ENCODE peak calls at places on chromosomes 4 and X, in eight cellular contexts. O is heart right ventricle; X is tibial artery; H is fibroblast of the aortic adventitia; U is OCI-LY7; G is pancreas; C is IMR-90; V is CD4-positive, alpha-beta T cell. R is an unnamed sample.
A peak's percentile ranks its signal among the peaks of the same experiment; 100 is the strongest.

GRCh38 chr4:168528131-168528949 is 31.5 kb downstream of the PALLD start:
- DNase-seq in U (no peak), V (no peak), O (no peak), H (peak; percentile 25), X (no peak), C (peak; percentile 62), G (no peak), R (no peak)

GRCh38 chr4:169307581-169307980 is 36.8 kb upstream of the SH3RF1 start:
- DNase-seq in H (no peak), V (no peak), U (no peak), O (no peak), G (no peak), C (no peak), X (no peak), R (no peak)

GRCh38 chr4:10506077-10506476 is 48.9 kb upstream of the ZNF518B start:
- DNase-seq in H (no peak), O (no peak), U (peak; percentile 2), C (no peak), G (no peak), X (no peak), V (no peak), R (no peak)

GRCh38 chrX:118272237-118272636 is 73.7 kb upstream of the WDR44 start:
- DNase-seq in V (no peak), G (no peak), H (peak; percentile 12), C (peak; percentile 52), X (no peak), O (no peak), U (no peak), R (no peak)

GRCh38 chr4:175346381-175346780 is 428.2 kb downstream of the ADAM29 start:
- DNase-seq in X (no peak), U (no peak), O (no peak), H (no peak), G (no peak), V (no peak), C (no peak), R (no peak)

GRCh38 chrX:40736170-40736505 is 796 bp upstream of the MED14 start:
- DNase-seq in O (no peak), V (peak; percentile 4), C (no peak), G (no peak), U (peak; percentile 6), H (no peak), X (no peak), R (no peak)

GRCh38 chr4:10023050-10023419 is 1.7 kb upstream of the SLC2A9 start:
- DNase-seq in X (no peak), C (no peak), H (no peak), G (no peak), U (peak; percentile 10), V (no peak), O (no peak), R (no peak)

GRCh38 chrX:153488231-153488914 is 6.4 kb upstream of the BGN start:
- DNase-seq in X (peak; percentile 27), O (peak; percentile 47), C (peak; percentile 67), H (peak; percentile 58), U (no peak), V (no peak), G (no peak), R (no peak)

GRCh38 chrX:54921427-54922021 is 900 bp downstream of the TRO start:
- DNase-seq in H (peak; percentile 77), C (peak; percentile 72), O (peak; percentile 65), U (no peak), G (no peak), V (peak; percentile 44), X (peak; percentile 48), R (peak; percentile 19)

GRCh38 chr4:68951078-68951805 is at the start of gene UGT2A3:
- DNase-seq in X (no peak), G (peak; percentile 60), H (no peak), U (no peak), O (no peak), C (no peak), V (no peak), R (no peak)

GRCh38 chr4:108224628-108225053 is 55.9 kb upstream of the LEF1 start:
- DNase-seq in V (no peak), H (peak; percentile 22), G (no peak), X (no peak), C (peak; percentile 13), O (peak; percentile 9), U (no peak), R (no peak)

GRCh38 chrX:10325606-10326005 is 168.8 kb downstream of the CLCN4 start:
- DNase-seq in G (no peak), C (peak; percentile 62), U (no peak), X (no peak), H (peak; percentile 59), V (no peak), O (no peak), R (no peak)

GRCh38 chrX:48802813-48803261 is 970 bp downstream of the HDAC6 start:
- DNase-seq in C (no peak), G (no peak), U (no peak), X (no peak), O (no peak), V (no peak), H (no peak), R (no peak)

GRCh38 chr4:177948853-177949252 is 506.6 kb upstream of the AGA start:
- DNase-seq in X (no peak), V (no peak), U (no peak), G (no peak), H (no peak), O (no peak), C (no peak), R (no peak)

GRCh38 chr4:184369871-184370270 is 104.5 kb downstream of the IRF2 start:
- DNase-seq in V (no peak), U (no peak), O (no peak), H (no peak), C (no peak), G (no peak), X (no peak), R (no peak)

GRCh38 chr4:154732669-154733068 is 11.1 kb upstream of the LRAT start:
- DNase-seq in O (no peak), H (no peak), G (no peak), U (no peak), V (no peak), C (no peak), X (no peak), R (no peak)

DNA sequence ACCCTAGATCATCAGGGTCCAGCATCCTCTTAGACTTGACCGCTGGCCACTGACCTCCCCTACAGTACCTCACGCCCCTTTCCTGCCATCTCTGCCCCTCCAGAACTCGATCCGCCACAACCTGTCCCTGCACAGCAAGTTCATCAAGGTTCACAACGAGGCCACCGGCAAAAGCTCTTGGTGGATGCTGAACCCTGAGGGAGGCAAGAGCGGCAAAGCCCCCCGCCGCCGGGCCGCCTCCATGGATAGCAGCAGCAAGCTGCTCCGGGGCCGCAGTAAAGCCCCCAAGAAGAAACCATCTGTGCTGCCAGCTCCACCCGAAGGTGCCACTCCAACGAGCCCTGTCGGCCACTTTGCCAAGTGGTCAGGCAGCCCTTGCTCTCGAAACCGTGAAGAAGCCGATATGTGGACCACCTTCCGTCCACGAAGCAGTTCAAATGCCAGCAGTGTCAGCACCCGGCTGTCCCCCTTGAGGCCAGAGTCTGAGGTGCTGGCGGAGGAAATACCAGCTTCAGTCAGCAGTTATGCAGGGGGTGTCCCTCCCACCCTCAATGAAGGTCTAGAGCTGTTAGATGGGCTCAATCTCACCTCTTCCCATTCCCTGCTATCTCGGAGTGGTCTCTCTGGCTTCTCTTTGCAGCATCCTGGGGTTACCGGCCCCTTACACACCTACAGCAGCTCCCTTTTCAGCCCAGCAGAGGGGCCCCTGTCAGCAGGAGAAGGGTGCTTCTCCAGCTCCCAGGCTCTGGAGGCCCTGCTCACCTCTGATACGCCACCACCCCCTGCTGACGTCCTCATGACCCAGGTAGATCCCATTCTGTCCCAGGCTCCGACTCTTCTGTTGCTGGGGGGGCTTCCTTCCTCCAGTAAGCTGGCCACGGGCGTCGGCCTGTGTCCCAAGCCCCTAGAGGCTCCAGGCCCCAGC is 5.2 kb downstream of the FOXO4 start:
- DNase-seq in H (no peak), V (no peak), X (no peak), G (no peak), U (no peak), C (no peak), O (no peak), R (no peak)
- TF ChIP-seq CTCF in H (no peak), V (no peak), X (no peak), G (no peak), U (peak; percentile 28), C (no peak), O (no peak), R (no peak)

GRCh38 chrX:132614297-132614696 is 125.5 kb upstream of the MBNL3 start:
- DNase-seq in O (no peak), U (peak; percentile 15), G (no peak), X (no peak), C (no peak), V (no peak), H (no peak), R (no peak)
- TF ChIP-seq CTCF in O (no peak), U (peak; percentile 54), G (no peak), X (no peak), C (peak; percentile 28), V (no peak), H (peak; percentile 37), R (no peak)

GRCh38 chrX:53166103-53166502 is 58.9 kb downstream of the KDM5C start:
- DNase-seq in H (no peak), G (no peak), X (no peak), O (no peak), V (no peak), U (peak; percentile 53), C (no peak), R (no peak)

DNA sequence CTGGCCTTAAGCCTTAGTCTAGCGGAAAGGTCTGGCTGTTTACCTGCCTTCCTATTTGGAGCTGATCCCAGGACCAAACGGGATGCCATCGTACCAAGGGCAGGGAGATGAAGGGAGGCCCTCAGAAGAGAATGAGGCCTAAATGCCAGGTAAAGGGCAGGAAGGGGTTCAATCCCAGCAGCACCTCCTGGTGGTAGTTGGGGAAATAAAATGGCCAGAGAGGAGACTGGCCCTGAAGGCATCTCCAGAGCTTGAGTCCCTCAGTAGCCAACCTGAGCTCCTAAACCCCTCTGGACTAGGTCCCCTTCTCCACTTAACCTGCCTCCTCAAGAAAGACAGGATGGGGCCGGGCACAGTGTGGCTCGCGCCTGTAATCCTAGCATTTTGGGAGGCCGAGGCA is 53.7 kb downstream of the KDM5C start:
- DNase-seq in U (no peak), O (no peak), G (no peak), X (no peak), H (no peak), V (no peak), C (no peak), R (no peak)
- TF ChIP-seq CTCF in U (no peak), O (no peak), G (no peak), X (no peak), H (no peak), V (no peak), C (no peak), R (no peak)

DNA sequence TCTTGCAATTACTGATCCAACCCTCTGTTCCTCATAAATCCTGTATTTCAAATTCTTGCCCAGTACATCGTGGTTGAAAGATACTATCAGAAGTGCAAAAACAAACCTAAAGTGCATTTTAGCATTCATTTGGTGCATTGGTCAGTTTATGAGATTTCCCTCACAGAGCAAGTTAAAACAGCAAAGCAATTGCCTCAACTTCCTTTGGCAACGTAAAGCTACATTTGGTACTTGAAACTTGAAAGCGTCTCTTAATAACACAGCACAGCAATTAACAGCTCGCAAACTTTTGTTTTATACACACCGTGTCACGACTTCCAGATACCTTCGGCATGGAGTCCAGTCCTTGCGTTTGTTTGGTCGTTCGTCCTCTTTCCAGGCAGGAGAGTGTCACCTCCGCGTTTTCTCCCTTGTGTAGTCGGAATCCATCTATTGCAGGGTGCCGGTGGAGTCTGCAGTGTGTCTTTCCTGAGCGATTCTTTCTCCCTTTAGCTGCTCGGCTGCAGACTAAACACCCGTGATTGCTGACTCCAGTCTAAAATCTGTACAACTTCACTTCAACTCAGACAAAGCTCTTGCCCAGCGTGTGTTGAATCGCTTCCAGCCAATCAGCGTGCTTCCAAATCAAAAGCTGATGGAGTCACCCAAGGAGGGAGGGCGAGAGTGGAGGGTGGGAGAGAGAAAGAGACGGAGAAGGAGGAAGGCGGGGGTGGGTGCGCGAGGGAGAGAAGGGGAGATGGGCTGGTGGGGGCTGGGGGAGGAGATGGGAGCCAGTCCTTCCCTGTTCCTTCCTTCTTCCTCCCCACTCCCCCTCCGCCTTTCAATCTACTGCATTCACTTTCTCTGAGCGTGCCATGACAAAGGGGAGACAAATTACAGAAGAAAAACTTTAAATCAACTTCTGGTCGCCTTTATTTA is at the start of gene PCDH18:
- DNase-seq in V (no peak), C (peak; percentile 98), O (peak; percentile 92), G (no peak), H (peak; percentile 99), U (no peak), X (peak; percentile 97), R (no peak)
- TF ChIP-seq CTCF in V (no peak), C (no peak), O (no peak), G (no peak), H (no peak), U (no peak), X (no peak), R (no peak)